ENCODE peak calls at places on chromosome 1, in four cellular contexts. S, T, X and P are unnamed samples.

GRCh38 chr1:74591954-74592353 is 79.5 kb upstream of the LRRC53 start:
- DNase-seq in S (no peak), T (no peak), X (no peak), P (no peak)

GRCh38 chr1:94115900-94116436 is 5.0 kb downstream of the ABCA4 start:
- DNase-seq in S (peak; percentile 18), T (no peak), X (no peak), P (no peak)

GRCh38 chr1:57410532-57410931 is 13.3 kb downstream of the DAB1 start:
- DNase-seq in S (no peak), T (no peak), X (no peak), P (no peak)

GRCh38 chr1:70672333-70672935 is 261.4 kb downstream of the CTH start:
- DNase-seq in S (no peak), T (no peak), X (no peak), P (no peak)

GRCh38 chr1:197127513-197127912 is 19.0 kb downstream of the ASPM start:
- DNase-seq in S (peak; percentile 19), T (no peak), X (no peak), P (no peak)

GRCh38 chr1:213899413-213899812 is 88.4 kb upstream of the PROX1 start:
- DNase-seq in S (no peak), T (no peak), X (no peak), P (no peak)

GRCh38 chr1:42231253-42231652 is 66.7 kb upstream of the GUCA2A start:
- DNase-seq in S (peak; percentile 89), T (no peak), X (no peak), P (no peak)

GRCh38 chr1:161676441-161676840 is 13.5 kb downstream of the FCGR2B start:
- DNase-seq in S (no peak), T (no peak), X (no peak), P (no peak)

GRCh38 chr1:230263573-230264195 is 162.4 kb downstream of the PGBD5 start:
- DNase-seq in S (no peak), T (no peak), X (no peak), P (no peak)

GRCh38 chr1:16090076-16090826 is 16.8 kb upstream of the FAM131C start:
- DNase-seq in S (no peak), T (no peak), X (no peak), P (no peak)